ENCODE peak calls at places on chromosomes 6 and 20, in four cellular contexts. O is central memory CD4-positive, alpha-beta T cell; K is NCI-H774; B is activated CD4-positive, alpha-beta T cell treated with anti-CD3 and anti-CD28 coated beads, Interleukin-2, amount 50 U/mL, for 1 hour. Y is an unnamed sample.

GRCh38 chr6:66226099-66226498 is 519.1 kb upstream of the EYS start:
- DNase-seq in O (no peak), K (peak; percentile 78), B (no peak), Y (no peak)

GRCh38 chr6:136067731-136068341 is 182.3 kb downstream of the MTFR2 start:
- DNase-seq in K (no peak), O (no peak), B (no peak), Y (no peak)

GRCh38 chr20:45818239-45818638 is 5.8 kb downstream of the UBE2C start:
- DNase-seq in O (no peak), K (no peak), B (no peak), Y (no peak)

GRCh38 chr20:62907377-62908317 is 18.7 kb downstream of the DIDO1 start:
- DNase-seq in O (no peak), B (no peak), K (no peak), Y (no peak)

GRCh38 chr6:94510877-94511276 is 1066.5 kb upstream of the MANEA start:
- DNase-seq in O (no peak), B (no peak), K (no peak), Y (no peak)

GRCh38 chr6:42200035-42200434 is 5.3 kb upstream of the GUCA1B start:
- DNase-seq in B (no peak), O (no peak), K (no peak), Y (no peak)

GRCh38 chr6:30818426-30818841 is 65.9 kb upstream of the DDR1 start:
- DNase-seq in K (no peak), O (no peak), B (no peak), Y (no peak)

GRCh38 chr6:148818939-148819575 is 72.2 kb downstream of the UST start:
- DNase-seq in K (no peak), B (no peak), O (no peak), Y (no peak)

GRCh38 chr6:13593720-13594119 is 19.3 kb downstream of the SIRT5 start:
- DNase-seq in B (no peak), K (no peak), O (no peak), Y (no peak)

GRCh38 chr6:150755042-150755441 is 110.5 kb upstream of the MTHFD1L start:
- DNase-seq in B (no peak), O (no peak), K (no peak), Y (no peak)

Y was measured in stimulated activated naive CD4-positive, alpha-beta T cell.